ENCODE peak calls at places on chromosomes 6 and 20, in seven cellular contexts. One of them, this sample, is unnamed.

GRCh38 chr6:146364816-146365594 is 178.6 kb upstream of the RAB32 start:
- DNase-seq in Peyer's patch: no peak
- DNase-seq in GM20000: no peak
- DNase-seq in non-pigmented ciliary epithelial cell: no peak
- DNase-seq in HFFc6: no peak
- DNase-seq in MG63: no peak
- DNase-seq in neural crest cell: no peak
- DNase-seq in this sample: no peak

GRCh38 chr6:168410035-168410434 is 30.9 kb upstream of the SMOC2 start:
- DNase-seq in Peyer's patch: no peak
- DNase-seq in HFFc6: no peak
- DNase-seq in MG63: no peak
- DNase-seq in neural crest cell: no peak
- DNase-seq in non-pigmented ciliary epithelial cell: no peak
- DNase-seq in GM20000: no peak
- DNase-seq in this sample: no peak

GRCh38 chr6:85449388-85449817 is 480 bp upstream of the NT5E start:
- DNase-seq in Peyer's patch: peak; percentile 66
- DNase-seq in HFFc6: peak; percentile 80
- DNase-seq in MG63: peak; percentile 65
- DNase-seq in non-pigmented ciliary epithelial cell: no peak
- DNase-seq in neural crest cell: peak; percentile 3
- DNase-seq in GM20000: peak; percentile 87
- DNase-seq in this sample: peak; percentile 83

GRCh38 chr20:36847009-36847709 is 28.8 kb upstream of the TLDC2 start:
- DNase-seq in non-pigmented ciliary epithelial cell: no peak
- DNase-seq in MG63: peak; percentile 57
- DNase-seq in GM20000: no peak
- DNase-seq in neural crest cell: no peak
- DNase-seq in HFFc6: peak; percentile 92
- DNase-seq in Peyer's patch: no peak
- DNase-seq in this sample: peak; percentile 83

GRCh38 chr6:119012521-119012920 is 65.9 kb downstream of the FAM184A start:
- DNase-seq in neural crest cell: no peak
- DNase-seq in GM20000: no peak
- DNase-seq in non-pigmented ciliary epithelial cell: no peak
- DNase-seq in HFFc6: no peak
- DNase-seq in Peyer's patch: no peak
- DNase-seq in MG63: no peak
- DNase-seq in this sample: peak; percentile 62

GRCh38 chr6:159935633-159936032 is 33.2 kb upstream of the IGF2R start:
- DNase-seq in GM20000: no peak
- DNase-seq in neural crest cell: no peak
- DNase-seq in non-pigmented ciliary epithelial cell: peak; percentile 23
- DNase-seq in MG63: peak; percentile 55
- DNase-seq in HFFc6: peak; percentile 45
- DNase-seq in Peyer's patch: no peak
- DNase-seq in this sample: peak; percentile 47

GRCh38 chr20:57457243-57457761 is 66.1 kb downstream of the RBM38 start:
- DNase-seq in non-pigmented ciliary epithelial cell: no peak
- DNase-seq in neural crest cell: no peak
- DNase-seq in MG63: no peak
- DNase-seq in HFFc6: no peak
- DNase-seq in GM20000: no peak
- DNase-seq in Peyer's patch: no peak
- DNase-seq in this sample: no peak

GRCh38 chr6:106870069-106870468 is 104.5 kb downstream of the CD24 start:
- DNase-seq in neural crest cell: no peak
- DNase-seq in GM20000: no peak
- DNase-seq in Peyer's patch: no peak
- DNase-seq in HFFc6: peak; percentile 78
- DNase-seq in non-pigmented ciliary epithelial cell: peak; percentile 63
- DNase-seq in MG63: peak; percentile 17
- DNase-seq in this sample: peak; percentile 99

GRCh38 chr6:117776441-117776840 is 101.2 kb downstream of the NUS1 start:
- DNase-seq in GM20000: no peak
- DNase-seq in Peyer's patch: no peak
- DNase-seq in HFFc6: no peak
- DNase-seq in neural crest cell: no peak
- DNase-seq in non-pigmented ciliary epithelial cell: no peak
- DNase-seq in MG63: no peak
- DNase-seq in this sample: no peak

GRCh38 chr6:163243083-163243482 is 171.4 kb upstream of the QKI start:
- DNase-seq in Peyer's patch: no peak
- DNase-seq in HFFc6: no peak
- DNase-seq in non-pigmented ciliary epithelial cell: no peak
- DNase-seq in neural crest cell: no peak
- DNase-seq in GM20000: no peak
- DNase-seq in MG63: no peak
- DNase-seq in this sample: no peak

GRCh38 chr6:170132561-170132991 is 158.3 kb downstream of the DLL1 start:
- DNase-seq in MG63: no peak
- DNase-seq in Peyer's patch: no peak
- DNase-seq in HFFc6: no peak
- DNase-seq in non-pigmented ciliary epithelial cell: no peak
- DNase-seq in neural crest cell: no peak
- DNase-seq in GM20000: no peak
- DNase-seq in this sample: no peak

GRCh38 chr6:80329496-80329895 is 223.0 kb downstream of the BCKDHB start:
- DNase-seq in MG63: no peak
- DNase-seq in Peyer's patch: no peak
- DNase-seq in neural crest cell: no peak
- DNase-seq in non-pigmented ciliary epithelial cell: no peak
- DNase-seq in HFFc6: no peak
- DNase-seq in GM20000: no peak
- DNase-seq in this sample: no peak

GRCh38 chr20:57199656-57200405 is 66.6 kb downstream of the BMP7 start:
- DNase-seq in GM20000: no peak
- DNase-seq in neural crest cell: no peak
- DNase-seq in non-pigmented ciliary epithelial cell: no peak
- DNase-seq in HFFc6: peak; percentile 20
- DNase-seq in MG63: no peak
- DNase-seq in Peyer's patch: no peak
- DNase-seq in this sample: no peak

GRCh38 chr6:34580707-34581560 is 24.8 kb upstream of the SPDEF start:
- DNase-seq in HFFc6: no peak
- DNase-seq in MG63: no peak
- DNase-seq in neural crest cell: no peak
- DNase-seq in Peyer's patch: no peak
- DNase-seq in GM20000: no peak
- DNase-seq in non-pigmented ciliary epithelial cell: no peak
- DNase-seq in this sample: no peak

GRCh38 chr6:34131326-34132081 is 14.4 kb downstream of the GRM4 start:
- DNase-seq in MG63: no peak
- DNase-seq in non-pigmented ciliary epithelial cell: no peak
- DNase-seq in Peyer's patch: no peak
- DNase-seq in neural crest cell: no peak
- DNase-seq in HFFc6: no peak
- DNase-seq in GM20000: no peak
- DNase-seq in this sample: peak; percentile 23

GRCh38 chr20:23596856-23597255 is 8.9 kb downstream of the CST9 start:
- DNase-seq in HFFc6: no peak
- DNase-seq in Peyer's patch: no peak
- DNase-seq in GM20000: no peak
- DNase-seq in MG63: no peak
- DNase-seq in neural crest cell: no peak
- DNase-seq in non-pigmented ciliary epithelial cell: no peak
- DNase-seq in this sample: no peak

This sample was measured in kidney tubule cell.